ENCODE peak calls at places on chromosomes 16 and 17, in four cellular contexts. K, W, N and Q are unnamed samples.

GRCh38 chr16:88830250-88830649 is 18.5 kb upstream of the APRT start:
- DNase-seq in N (no peak), K (no peak), W (no peak), Q (no peak)

GRCh38 chr17:64118452-64118979 is 11.4 kb downstream of the ERN1 start:
- DNase-seq in N (no peak), K (no peak), W (peak), Q (peak)

GRCh38 chr17:41184480-41184961 is at the start of gene KRTAP4-1:
- DNase-seq in W (no peak), K (no peak), N (no peak), Q (no peak)

GRCh38 chr16:24002619-24003018 is 166.8 kb downstream of the PRKCB start:
- DNase-seq in W (no peak), K (no peak), N (no peak), Q (no peak)

GRCh38 chr16:67528870-67529638 is 425 bp downstream of the RIPOR1 start:
- DNase-seq in K (no peak), N (peak), W (peak), Q (peak)

GRCh38 chr17:58187063-58187462 is 5.5 kb upstream of the EPX start:
- DNase-seq in K (no peak), N (no peak), W (no peak), Q (peak)

GRCh38 chr17:77208217-77208808 is 67.5 kb downstream of the SEC14L1 start:
- DNase-seq in N (peak), K (peak), W (no peak), Q (peak)

GRCh38 chr17:75108193-75108592 is 1.6 kb upstream of the ARMC7 start:
- DNase-seq in K (no peak), N (no peak), W (no peak), Q (peak)

GRCh38 chr17:37742762-37743611 is 1.9 kb downstream of the HNF1B start:
- DNase-seq in W (peak), N (no peak), K (no peak), Q (peak)

GRCh38 chr17:39174907-39175694 is 9.1 kb upstream of the ARL5C start:
- DNase-seq in W (peak), K (peak), N (peak), Q (peak)

GRCh38 chr17:57260325-57261083 is 4.2 kb downstream of the MSI2 start:
- DNase-seq in N (no peak), W (no peak), K (no peak), Q (peak)

GRCh38 chr16:67481561-67482259 is 753 bp upstream of the ATP6V0D1 start:
- DNase-seq in W (peak), K (no peak), N (peak), Q (no peak)

GRCh38 chr17:40459646-40460584 is 16.7 kb downstream of the IGFBP4 start:
- DNase-seq in N (no peak), W (no peak), K (no peak), Q (no peak)

GRCh38 chr16:28057949-28058348 is 5.6 kb downstream of the GSG1L start:
- DNase-seq in W (no peak), N (no peak), K (no peak), Q (no peak)

GRCh38 chr17:81519284-81520020 is 6.9 kb upstream of the ACTG1 start:
- DNase-seq in W (peak), K (peak), N (no peak), Q (peak)

GRCh38 chr17:72135546-72136325 is 14.9 kb downstream of the SOX9 start:
- DNase-seq in W (no peak), N (no peak), K (no peak), Q (peak)

GRCh38 chr17:81381632-81382577 is 13.4 kb upstream of the BAHCC1 start:
- DNase-seq in W (no peak), K (no peak), N (no peak), Q (peak)

GRCh38 chr16:84062734-84063640 is 20.4 kb upstream of the SLC38A8 start:
- DNase-seq in K (peak), W (peak), N (peak), Q (peak)

GRCh38 chr17:19004601-19005441 is at the start of gene FAM83G:
- DNase-seq in W (peak), K (peak), N (peak), Q (peak)

GRCh38 chr16:74999208-74999682 is 421 bp downstream of the ZNRF1 start:
- DNase-seq in W (peak), N (no peak), K (peak), Q (peak)

GRCh38 chr17:32494621-32495346 is 8.0 kb downstream of the CDK5R1 start:
- DNase-seq in K (peak), N (no peak), W (no peak), Q (no peak)

GRCh38 chr16:867421-868385 is 67.2 kb upstream of the GNG13 start:
- DNase-seq in K (no peak), N (no peak), W (peak), Q (no peak)

GRCh38 chr17:62064791-62065563 is at the start of gene MED13:
- DNase-seq in K (peak), W (peak), N (peak), Q (peak)

GRCh38 chr17:74201250-74201649 is 2.2 kb upstream of the RPL38 start:
- DNase-seq in N (peak), K (no peak), W (no peak), Q (no peak)

GRCh38 chr16:728131-728889 is 1.4 kb downstream of the HAGHL start:
- DNase-seq in N (peak), W (peak), K (no peak), Q (peak)

GRCh38 chr17:45050680-45051059 is 762 bp downstream of the DCAKD start:
- DNase-seq in N (peak), W (peak), K (no peak), Q (peak)

GRCh38 chr16:87895641-87896141 is 26.4 kb upstream of the SLC7A5 start:
- DNase-seq in W (no peak), N (peak), K (no peak), Q (no peak)

GRCh38 chr17:76359375-76359774 is 5.7 kb upstream of the PRPSAP1 start:
- DNase-seq in N (no peak), W (no peak), K (no peak), Q (no peak)

GRCh38 chr17:10032142-10032541 is 127.1 kb upstream of the RCVRN start:
- DNase-seq in K (no peak), W (no peak), N (peak), Q (no peak)

GRCh38 chr17:10033982-10034381 is 128.9 kb upstream of the RCVRN start:
- DNase-seq in N (no peak), K (no peak), W (no peak), Q (no peak)

GRCh38 chr17:10034719-10035475 is 129.8 kb upstream of the RCVRN start:
- DNase-seq in K (no peak), N (no peak), W (no peak), Q (no peak)

GRCh38 chr17:10031606-10032005 is 126.5 kb upstream of the RCVRN start:
- DNase-seq in N (no peak), K (peak), W (no peak), Q (no peak)

DNA sequence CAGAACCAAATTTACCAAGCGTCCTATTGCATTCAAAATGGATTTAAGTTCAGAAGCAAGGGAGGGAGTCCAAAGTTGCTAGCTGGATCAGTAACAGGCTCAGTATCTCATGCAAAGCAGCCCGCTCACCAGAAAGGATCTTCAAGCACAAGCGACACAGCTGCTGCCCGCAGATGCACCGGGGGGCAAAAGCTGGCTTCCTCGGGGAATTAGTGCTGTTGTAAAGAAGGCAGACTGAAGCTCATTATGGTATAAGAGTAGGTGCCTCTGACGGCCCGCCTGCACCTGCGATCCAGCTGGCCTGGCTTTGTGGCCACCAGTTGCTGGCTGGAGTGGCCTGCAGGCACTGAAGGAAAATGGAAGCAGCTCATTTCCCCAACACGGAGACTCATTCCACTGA is 128.4 kb upstream of the RCVRN start:
- DNase-seq in N (no peak), W (no peak), K (no peak), Q (no peak)
- H3K4me3 ChIP-seq in N (no peak), W (no peak), K (no peak), Q (no peak)

DNA sequence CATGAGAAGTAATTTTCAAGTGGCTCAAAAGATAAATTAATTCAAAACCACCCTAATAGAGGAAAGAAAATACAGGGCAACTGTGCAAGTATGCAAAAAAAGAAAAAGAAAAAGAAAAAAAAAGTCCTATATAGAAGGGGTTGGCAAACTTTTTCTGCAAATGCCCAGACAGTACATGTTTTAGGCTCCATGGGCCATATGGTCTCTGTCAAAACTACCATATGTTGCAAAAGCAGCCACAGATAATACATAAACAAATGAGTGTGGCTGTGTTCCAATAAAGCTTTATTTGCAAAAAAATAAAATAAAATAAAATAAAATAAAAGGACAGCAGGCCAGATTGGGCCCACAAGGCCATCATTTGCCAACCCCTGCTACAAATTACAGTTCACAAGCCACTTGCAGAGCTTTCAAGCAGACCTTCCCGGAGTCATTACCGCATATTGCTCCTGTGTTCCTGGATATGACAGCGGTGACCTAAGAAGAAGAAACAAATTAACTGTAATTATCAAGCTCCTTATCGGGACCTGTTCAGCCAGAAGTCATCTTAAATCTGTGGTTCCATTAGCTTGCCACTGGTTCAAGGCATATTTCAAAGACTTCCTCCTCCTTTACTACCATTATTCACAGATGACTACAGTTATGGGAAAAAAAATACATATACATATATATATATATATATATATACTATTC is 15.9 kb downstream of the ZC3H7A start:
- DNase-seq in K (no peak), W (no peak), N (peak), Q (no peak)
- H3K4me3 ChIP-seq in K (no peak), W (no peak), N (no peak), Q (no peak)

DNA sequence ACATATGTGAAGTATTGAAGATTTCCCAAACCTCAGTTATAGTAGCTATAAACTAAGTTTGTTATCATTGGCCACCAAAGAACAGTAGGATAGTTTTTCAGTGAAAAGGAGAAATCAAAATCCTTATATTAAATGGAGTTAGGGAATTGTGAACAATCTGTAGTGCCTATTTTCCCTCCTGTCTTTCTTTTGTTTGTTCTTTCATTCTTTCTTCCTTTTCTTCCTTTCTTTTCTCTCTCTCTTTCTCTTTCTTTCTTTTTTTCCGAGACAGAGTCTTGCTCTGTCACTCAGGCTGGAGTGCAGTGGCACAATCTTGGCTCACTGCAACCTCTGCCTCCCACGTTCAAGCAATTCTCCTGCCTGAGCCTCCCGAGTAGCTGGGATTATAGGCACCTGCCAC is 48.8 kb downstream of the SSH2 start:
- DNase-seq in N (no peak), W (no peak), K (no peak), Q (no peak)
- H3K4me3 ChIP-seq in N (no peak), W (no peak), K (no peak), Q (no peak)

GRCh38 chr17:60573139-60573975 is 26.6 kb upstream of the PPM1D start:
- DNase-seq in N (peak), W (no peak), K (no peak), Q (peak)

GRCh38 chr17:60579090-60579489 is 20.9 kb upstream of the PPM1D start:
- DNase-seq in N (peak), K (no peak), W (no peak), Q (no peak)

GRCh38 chr17:60579551-60579950 is 20.4 kb upstream of the PPM1D start:
- DNase-seq in W (no peak), N (no peak), K (no peak), Q (peak)

GRCh38 chr17:60583008-60583407 is 17.0 kb upstream of the PPM1D start:
- DNase-seq in N (no peak), W (no peak), K (no peak), Q (no peak)

DNA sequence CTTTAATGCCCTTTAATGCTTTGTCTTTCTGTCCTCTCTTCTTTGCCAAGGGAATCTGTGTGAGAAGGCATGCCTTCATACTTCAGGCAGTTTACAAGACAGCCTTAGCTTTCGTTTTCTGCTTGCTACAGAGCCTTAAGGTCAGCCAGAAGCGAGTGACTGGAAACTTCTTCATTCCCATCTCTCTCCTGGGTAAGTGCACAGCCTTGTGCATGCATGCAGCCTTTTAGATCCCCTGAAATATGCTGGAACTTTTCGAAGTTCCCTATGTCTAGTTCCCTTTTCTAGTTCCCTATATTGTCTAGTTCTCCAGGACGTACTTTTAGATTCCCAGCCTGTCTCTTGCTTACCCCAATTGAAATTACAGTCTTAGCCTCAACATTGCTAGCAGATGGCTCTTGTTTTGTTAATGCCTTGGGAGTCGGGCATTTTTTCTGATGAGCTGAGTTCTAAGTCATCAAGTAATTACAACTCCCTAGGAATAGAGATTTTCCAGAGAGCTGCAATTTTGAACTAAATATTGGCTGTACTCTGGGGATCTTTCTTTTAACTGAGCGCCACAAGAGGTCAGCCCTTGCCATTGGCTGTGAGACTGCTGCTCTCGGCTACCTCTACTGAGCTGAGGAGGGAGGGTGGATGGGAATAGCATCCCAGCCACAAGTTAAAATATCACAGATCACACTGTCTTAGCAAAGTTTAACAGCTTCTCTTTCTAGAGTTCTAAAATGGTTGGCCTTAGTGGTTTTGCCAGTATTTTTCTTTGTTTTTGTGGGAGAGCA is 22.7 kb upstream of the PPM1D start:
- DNase-seq in N (peak), W (peak), K (no peak), Q (peak)
- H3K4me3 ChIP-seq in N (peak), W (no peak), K (peak), Q (no peak)

GRCh38 chr17:70185280-70185679 is 15.9 kb downstream of the KCNJ2 start:
- DNase-seq in W (no peak), K (no peak), N (no peak), Q (no peak)

GRCh38 chr17:70190959-70191805 is 21.9 kb downstream of the KCNJ2 start:
- DNase-seq in N (peak), W (no peak), K (no peak), Q (no peak)

GRCh38 chr17:70184770-70185169 is 15.4 kb downstream of the KCNJ2 start:
- DNase-seq in N (peak), W (no peak), K (no peak), Q (no peak)

GRCh38 chr17:70184207-70184606 is 14.9 kb downstream of the KCNJ2 start:
- DNase-seq in W (no peak), K (no peak), N (no peak), Q (no peak)

DNA sequence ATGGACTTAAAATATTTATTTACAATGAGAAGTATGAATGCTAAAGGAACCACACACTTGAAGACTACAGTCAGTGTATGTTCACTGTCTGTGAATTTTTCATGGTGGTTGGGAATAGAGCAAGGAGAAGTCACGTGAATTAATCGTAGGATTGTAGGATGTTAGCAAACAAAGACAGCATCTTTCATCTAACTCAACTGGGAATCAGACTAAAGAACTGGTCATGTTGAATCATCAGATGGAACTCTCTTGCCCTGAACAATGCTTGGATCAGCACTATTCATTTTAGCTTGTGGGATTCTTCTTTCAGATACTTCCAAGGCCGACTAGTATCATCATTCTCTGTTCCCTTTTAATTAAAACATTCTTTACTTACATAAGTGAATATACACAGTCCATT is 18.1 kb downstream of the KCNJ2 start:
- DNase-seq in W (no peak), N (peak), K (no peak), Q (no peak)
- H3K4me3 ChIP-seq in W (no peak), N (no peak), K (no peak), Q (no peak)

GRCh38 chr16:85171004-85171808 is 58.9 kb upstream of the CIBAR2 start:
- DNase-seq in W (no peak), N (no peak), K (no peak), Q (no peak)
- H3K4me3 ChIP-seq in W (no peak), N (peak), K (no peak), Q (no peak)

DNA sequence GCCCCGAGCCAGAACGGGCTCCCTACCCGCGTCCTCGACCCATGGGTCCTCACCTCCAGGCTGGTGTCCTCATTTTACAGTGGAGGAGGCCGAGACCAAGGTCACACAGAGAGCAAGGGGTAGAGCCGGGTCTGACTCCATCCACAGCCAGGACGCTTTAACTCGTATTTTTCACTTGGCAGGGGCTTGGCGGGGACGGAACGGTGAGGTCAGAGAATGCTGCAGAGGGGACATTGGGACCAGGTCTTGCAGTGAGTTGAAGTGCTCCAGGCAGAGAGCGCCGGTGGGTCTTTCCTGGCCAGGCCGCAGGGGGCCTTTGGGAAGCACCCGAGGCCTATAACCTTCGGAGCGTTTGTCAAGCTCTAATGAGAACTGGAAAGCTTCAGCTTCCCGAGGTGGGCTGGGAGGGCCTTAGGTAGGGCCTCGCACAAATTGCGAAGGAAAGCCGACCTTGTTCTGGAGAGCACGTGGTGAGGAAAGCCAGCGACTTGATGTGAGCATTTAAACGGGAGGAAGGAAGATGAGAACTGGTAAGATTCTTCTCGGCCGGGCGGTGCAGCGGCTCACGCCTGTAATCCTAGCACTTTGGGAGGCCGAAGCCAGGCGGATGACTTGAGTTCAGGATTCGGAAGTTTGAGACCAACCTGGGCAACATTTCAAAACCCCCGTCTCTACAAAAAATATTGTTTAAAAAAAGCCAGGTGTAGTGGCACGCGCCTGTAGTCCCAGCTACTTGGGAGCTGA is 908 bp upstream of the CLUH start:
- DNase-seq in W (peak), N (no peak), K (no peak), Q (peak)
- H3K4me3 ChIP-seq in W (peak), N (peak), K (peak), Q (peak)